ENCODE peak calls at places on chromosomes 12 and 14, in seven cellular contexts. G, J, S, Z, R, M and L are unnamed samples.

GRCh38 chr12:62860501-62861156 is 74.3 kb downstream of the PPM1H start:
- DNase-seq in M (no peak), R (peak), Z (no peak), J (no peak), G (no peak), S (no peak), L (no peak)

GRCh38 chr12:45183263-45183662 is 32.6 kb upstream of the ANO6 start:
- DNase-seq in M (peak), Z (peak), R (peak), G (no peak), S (no peak), J (no peak), L (peak)

GRCh38 chr12:88111074-88111652 is 30.7 kb downstream of the CEP290 start:
- DNase-seq in S (peak), J (peak), M (peak), G (peak), R (peak), Z (peak), L (peak)

GRCh38 chr14:33567003-33567735 is 383.7 kb downstream of the EGLN3 start:
- DNase-seq in S (no peak), J (no peak), Z (peak), R (no peak), M (no peak), G (no peak), L (no peak)

GRCh38 chr12:86744547-86745212 is 488.5 kb upstream of the MGAT4C start:
- DNase-seq in Z (no peak), J (no peak), R (no peak), M (no peak), G (no peak), S (no peak), L (no peak)

GRCh38 chr14:104805326-104805678 is 4.4 kb downstream of the ZBTB42 start:
- DNase-seq in M (peak), R (peak), G (no peak), S (no peak), J (no peak), Z (peak), L (no peak)

GRCh38 chr12:127070512-127071157 is 1196.3 kb upstream of the TMEM132C start:
- DNase-seq in S (no peak), J (no peak), R (no peak), M (no peak), G (no peak), Z (no peak), L (no peak)

GRCh38 chr12:122116707-122117535 is 38.4 kb downstream of the MLXIP start:
- DNase-seq in R (no peak), M (no peak), J (no peak), G (no peak), S (no peak), Z (no peak), L (no peak)

GRCh38 chr12:83796527-83796926 is 1109.8 kb downstream of the TMTC2 start:
- DNase-seq in Z (no peak), R (no peak), G (no peak), M (no peak), J (peak), S (peak), L (no peak)

DNA sequence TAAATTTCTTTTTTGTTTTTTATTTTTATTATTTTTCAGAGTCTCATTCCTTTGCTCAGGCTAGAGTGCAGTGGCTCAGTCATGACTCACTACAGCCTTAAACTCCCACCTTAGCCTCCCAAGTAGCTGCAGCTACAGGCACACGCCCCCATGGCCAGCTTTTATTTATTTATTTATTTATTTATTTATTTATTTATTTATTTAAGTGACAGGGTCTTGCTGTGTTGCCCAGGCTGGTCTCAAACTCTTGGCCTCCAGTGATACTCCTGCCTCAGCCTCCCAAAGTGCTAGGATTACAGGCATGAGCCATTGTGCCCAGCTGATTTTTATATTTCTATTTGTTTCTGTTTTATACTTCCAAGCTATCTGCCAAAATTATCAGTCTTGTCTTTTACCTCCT is 89.2 kb upstream of the EVL start:
- DNase-seq in J (no peak), Z (no peak), S (no peak), M (no peak), R (no peak), G (no peak), L (no peak)
- H3K4me2 ChIP-seq in J (no peak), Z (no peak), S (no peak), M (no peak), R (no peak), G (no peak), L (no peak)

GRCh38 chr12:69254046-69254445 is 14.7 kb downstream of the CPSF6 start:
- DNase-seq in M (peak), G (peak), S (peak), Z (peak), J (peak), R (peak), L (peak)

GRCh38 chr12:69254857-69255256 is 15.5 kb downstream of the CPSF6 start:
- DNase-seq in R (no peak), J (no peak), M (no peak), G (no peak), S (no peak), Z (no peak), L (no peak)

GRCh38 chr12:69247253-69248018 is 8.1 kb downstream of the CPSF6 start:
- DNase-seq in J (no peak), S (no peak), Z (no peak), M (no peak), G (no peak), R (no peak), L (no peak)

DNA sequence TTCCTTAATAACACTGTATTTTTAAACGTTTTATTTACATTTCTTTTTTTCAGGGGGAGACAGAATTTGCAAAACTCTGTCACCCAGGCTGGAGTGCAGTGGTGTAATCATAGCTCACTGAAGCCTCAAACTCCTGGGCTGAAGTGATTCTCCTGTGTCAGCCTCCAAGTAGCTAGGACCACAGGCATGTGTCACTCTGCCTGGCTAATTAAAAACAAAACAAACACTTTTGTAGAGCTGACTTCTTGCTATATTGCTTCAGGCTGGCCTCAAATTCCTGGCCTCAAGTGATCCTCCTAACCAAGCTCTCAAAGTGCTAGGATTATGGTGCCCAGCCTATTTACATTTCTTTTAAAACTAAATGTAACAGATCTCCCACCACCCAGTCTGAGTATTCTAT is 12.7 kb downstream of the CPSF6 start:
- DNase-seq in G (no peak), M (peak), Z (no peak), J (peak), R (no peak), S (no peak), L (no peak)
- H3K27ac ChIP-seq in G (no peak), M (no peak), Z (no peak), J (peak), R (no peak), S (no peak), L (no peak)

GRCh38 chr12:89140141-89140540 is 212.2 kb downstream of the DUSP6 start:
- DNase-seq in R (peak), Z (no peak), G (no peak), J (no peak), M (peak), S (no peak), L (no peak)

GRCh38 chr12:89138048-89138852 is 214.1 kb downstream of the DUSP6 start:
- DNase-seq in J (no peak), Z (peak), S (no peak), M (peak), R (peak), G (no peak), L (no peak)

GRCh38 chr12:89134213-89134770 is 218.0 kb downstream of the DUSP6 start:
- DNase-seq in R (no peak), S (no peak), M (no peak), Z (no peak), G (no peak), J (no peak), L (no peak)

GRCh38 chr12:89140580-89141236 is 211.6 kb downstream of the DUSP6 start:
- DNase-seq in Z (peak), M (no peak), J (no peak), G (no peak), R (peak), S (no peak), L (no peak)

DNA sequence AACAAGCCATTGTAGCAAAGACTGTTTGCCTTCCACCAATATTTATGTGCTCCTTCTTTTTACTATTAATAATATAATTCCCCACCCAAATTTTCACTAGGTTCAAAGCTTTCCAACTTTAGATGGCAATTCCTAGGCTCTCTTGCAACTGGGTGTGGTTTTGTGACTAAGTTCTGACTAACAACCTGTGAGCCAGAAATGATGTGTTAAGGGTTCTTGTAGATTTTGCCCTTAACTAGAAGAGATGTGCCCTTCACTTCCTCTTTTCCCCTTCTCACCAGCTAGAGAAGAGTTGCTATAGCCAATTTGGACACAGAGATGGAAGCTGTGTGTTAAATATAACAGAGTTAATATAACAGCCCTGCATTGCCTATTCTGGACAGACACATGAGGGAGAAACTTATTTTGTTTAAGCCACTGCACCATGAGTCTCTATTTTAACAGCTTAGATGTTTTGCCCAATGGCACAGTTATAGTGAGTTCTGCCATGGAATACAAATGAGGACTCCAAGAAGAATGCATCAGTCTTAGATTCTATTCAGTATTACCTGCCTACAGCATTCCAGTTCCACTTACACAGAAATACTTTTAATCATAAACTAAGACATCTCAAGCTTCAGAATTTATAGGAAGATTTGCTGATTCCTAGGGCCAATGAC is 216.2 kb downstream of the DUSP6 start:
- DNase-seq in Z (peak), S (no peak), J (no peak), R (peak), G (no peak), M (no peak), L (no peak)
- H3K4me2 ChIP-seq in Z (no peak), S (no peak), J (no peak), R (no peak), G (no peak), M (no peak), L (no peak)

DNA sequence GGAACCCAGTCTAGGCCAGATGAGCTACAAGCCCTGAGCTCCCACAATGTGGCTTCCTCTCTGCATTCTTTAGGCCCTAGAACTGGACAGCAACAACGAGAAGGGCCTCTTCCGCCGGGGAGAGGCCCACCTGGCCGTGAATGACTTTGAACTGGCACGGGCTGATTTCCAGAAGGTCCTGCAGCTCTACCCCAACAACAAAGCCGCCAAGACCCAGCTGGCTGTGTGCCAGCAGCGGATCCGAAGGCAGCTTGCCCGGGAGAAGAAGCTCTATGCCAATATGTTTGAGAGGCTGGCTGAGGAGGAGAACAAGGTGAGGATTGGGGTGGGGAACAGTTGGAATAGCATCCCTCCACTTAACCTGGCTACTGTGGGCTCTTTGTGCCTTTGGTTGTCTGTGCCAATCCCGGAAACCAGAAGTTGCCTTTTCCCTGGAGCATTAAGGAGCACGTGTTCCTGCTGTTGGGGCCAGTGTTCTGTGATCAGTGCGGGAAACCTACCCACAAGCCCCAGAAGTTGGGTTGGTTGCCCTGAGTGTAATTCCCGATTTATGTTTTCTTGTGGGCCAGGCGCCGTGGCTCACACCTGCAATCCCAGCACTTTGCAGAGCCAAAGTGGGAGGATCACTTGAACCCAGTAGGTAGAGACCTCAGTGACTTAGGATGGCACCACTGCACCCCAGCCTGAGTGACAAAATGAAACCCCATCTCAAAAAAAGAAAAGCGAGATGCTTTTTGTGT is 6.4 kb downstream of the FKBP4 start:
- DNase-seq in J (no peak), R (no peak), G (no peak), S (no peak), M (no peak), Z (no peak), L (no peak)
- H3K27ac ChIP-seq in J (no peak), R (no peak), G (no peak), S (no peak), M (no peak), Z (no peak), L (no peak)

GRCh38 chr12:7695159-7695930 is at the start of gene GDF3:
- DNase-seq in M (no peak), G (no peak), R (no peak), J (no peak), S (peak), Z (no peak), L (no peak)
- H3K4me2 ChIP-seq in M (no peak), G (no peak), R (no peak), J (no peak), S (peak), Z (no peak), L (no peak)

GRCh38 chr14:100439781-100440180 is 116.6 kb downstream of the SLC25A47 start:
- DNase-seq in J (no peak), G (no peak), M (no peak), S (peak), Z (peak), R (no peak), L (no peak)

GRCh38 chr14:100440207-100440631 is 117.1 kb downstream of the SLC25A47 start:
- DNase-seq in M (peak), J (peak), Z (peak), R (peak), S (peak), G (no peak), L (no peak)

GRCh38 chr14:100442036-100442435 is 118.9 kb downstream of the SLC25A47 start:
- DNase-seq in G (no peak), M (no peak), J (no peak), Z (no peak), R (no peak), S (no peak), L (no peak)

GRCh38 chr14:100441271-100441947 is 118.3 kb downstream of the SLC25A47 start:
- DNase-seq in M (no peak), J (no peak), S (no peak), G (no peak), R (no peak), Z (no peak), L (no peak)

GRCh38 chr14:100440758-100441203 is 117.6 kb downstream of the SLC25A47 start:
- DNase-seq in J (no peak), G (no peak), Z (peak), M (no peak), R (peak), S (no peak), L (no peak)
- H3K27ac ChIP-seq in J (no peak), G (no peak), Z (peak), M (peak), R (no peak), S (no peak), L (no peak)